ENCODE peak calls at places on chromosomes 3 and 15, in seven cellular contexts. One of them, this sample, is unnamed.

GRCh38 chr15:92930061-92930460 is 29.9 kb downstream of the CHD2 start:
- DNase-seq in GM23338: no peak
- DNase-seq in HepG2: no peak
- DNase-seq in SK-N-SH: no peak
- DNase-seq in A549: no peak
- DNase-seq in HCT116: no peak
- DNase-seq in HL-60: no peak
- DNase-seq in this sample: no peak

GRCh38 chr15:73872370-73872769 is 994 bp upstream of the TBC1D21 start:
- DNase-seq in GM23338: no peak
- DNase-seq in A549: no peak
- DNase-seq in HepG2: no peak
- DNase-seq in SK-N-SH: no peak
- DNase-seq in HCT116: no peak
- DNase-seq in HL-60: no peak
- DNase-seq in this sample: no peak

GRCh38 chr3:635393-635792 is 438.8 kb downstream of the CHL1 start:
- DNase-seq in GM23338: no peak
- DNase-seq in HL-60: no peak
- DNase-seq in A549: no peak
- DNase-seq in HepG2: no peak
- DNase-seq in SK-N-SH: no peak
- DNase-seq in HCT116: no peak
- DNase-seq in this sample: no peak

GRCh38 chr3:6736781-6737180 is 124.1 kb upstream of the GRM7 start:
- DNase-seq in HepG2: no peak
- DNase-seq in SK-N-SH: no peak
- DNase-seq in GM23338: no peak
- DNase-seq in HCT116: no peak
- DNase-seq in HL-60: no peak
- DNase-seq in A549: no peak
- DNase-seq in this sample: no peak

GRCh38 chr15:45372032-45372995 is 6.0 kb downstream of the GATM start:
- DNase-seq in GM23338: no peak
- DNase-seq in HL-60: no peak
- DNase-seq in HCT116: no peak
- DNase-seq in SK-N-SH: no peak
- DNase-seq in HepG2: no peak
- DNase-seq in A549: no peak
- DNase-seq in this sample: no peak

GRCh38 chr3:195899701-195900425 is 8.5 kb downstream of the TNK2 start:
- DNase-seq in GM23338: no peak
- DNase-seq in HepG2: no peak
- DNase-seq in HL-60: no peak
- DNase-seq in HCT116: no peak
- DNase-seq in SK-N-SH: peak; percentile 25
- DNase-seq in A549: no peak
- DNase-seq in this sample: no peak

GRCh38 chr3:62188547-62189375 is 184.6 kb downstream of the FEZF2 start:
- DNase-seq in SK-N-SH: peak; percentile 76
- DNase-seq in A549: peak; percentile 61
- DNase-seq in HCT116: peak; percentile 7
- DNase-seq in GM23338: peak; percentile 90
- DNase-seq in HepG2: peak; percentile 48
- DNase-seq in HL-60: peak; percentile 53
- DNase-seq in this sample: peak; percentile 33

GRCh38 chr3:127406309-127407025 is 118.6 kb upstream of the PRR20G start:
- DNase-seq in HepG2: peak; percentile 36
- DNase-seq in HL-60: peak; percentile 20
- DNase-seq in GM23338: peak; percentile 50
- DNase-seq in HCT116: peak; percentile 66
- DNase-seq in A549: peak; percentile 51
- DNase-seq in SK-N-SH: peak; percentile 41
- DNase-seq in this sample: no peak

GRCh38 chr3:17157713-17158112 is 273.0 kb downstream of the PLCL2 start:
- DNase-seq in GM23338: no peak
- DNase-seq in A549: peak; percentile 27
- DNase-seq in HepG2: no peak
- DNase-seq in HCT116: no peak
- DNase-seq in SK-N-SH: no peak
- DNase-seq in HL-60: no peak
- DNase-seq in this sample: peak; percentile 25

DNA sequence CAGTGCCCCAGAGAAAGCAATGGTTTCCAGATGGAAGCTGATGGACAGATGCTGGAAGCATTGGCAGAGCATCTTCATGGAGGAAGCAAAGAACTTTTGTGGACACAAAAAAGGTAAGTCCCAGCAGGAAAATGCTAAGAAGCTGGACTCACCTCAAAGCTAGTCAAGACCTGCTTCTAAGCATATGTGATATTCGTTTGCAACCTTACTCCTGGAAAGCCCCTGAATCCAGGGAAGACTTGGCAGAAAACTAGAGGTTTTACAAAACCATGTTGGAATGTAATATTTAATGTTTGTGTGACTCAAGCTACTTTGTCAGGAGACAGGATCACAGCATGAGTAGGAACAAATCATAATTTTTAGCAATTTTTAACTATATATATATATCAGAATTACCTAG is 288.2 kb downstream of the BCHE start:
- DNase-seq in A549: no peak
- DNase-seq in HL-60: no peak
- DNase-seq in HepG2: no peak
- DNase-seq in GM23338: no peak
- DNase-seq in SK-N-SH: no peak
- DNase-seq in HCT116: no peak
- DNase-seq in this sample: no peak
- TF ChIP-seq REST in A549: no peak
- TF ChIP-seq REST in HL-60: no peak
- TF ChIP-seq REST in HepG2: no peak
- TF ChIP-seq REST in GM23338: no peak
- TF ChIP-seq REST in SK-N-SH: no peak
- TF ChIP-seq REST in HCT116: no peak
- TF ChIP-seq REST in this sample: no peak

DNA sequence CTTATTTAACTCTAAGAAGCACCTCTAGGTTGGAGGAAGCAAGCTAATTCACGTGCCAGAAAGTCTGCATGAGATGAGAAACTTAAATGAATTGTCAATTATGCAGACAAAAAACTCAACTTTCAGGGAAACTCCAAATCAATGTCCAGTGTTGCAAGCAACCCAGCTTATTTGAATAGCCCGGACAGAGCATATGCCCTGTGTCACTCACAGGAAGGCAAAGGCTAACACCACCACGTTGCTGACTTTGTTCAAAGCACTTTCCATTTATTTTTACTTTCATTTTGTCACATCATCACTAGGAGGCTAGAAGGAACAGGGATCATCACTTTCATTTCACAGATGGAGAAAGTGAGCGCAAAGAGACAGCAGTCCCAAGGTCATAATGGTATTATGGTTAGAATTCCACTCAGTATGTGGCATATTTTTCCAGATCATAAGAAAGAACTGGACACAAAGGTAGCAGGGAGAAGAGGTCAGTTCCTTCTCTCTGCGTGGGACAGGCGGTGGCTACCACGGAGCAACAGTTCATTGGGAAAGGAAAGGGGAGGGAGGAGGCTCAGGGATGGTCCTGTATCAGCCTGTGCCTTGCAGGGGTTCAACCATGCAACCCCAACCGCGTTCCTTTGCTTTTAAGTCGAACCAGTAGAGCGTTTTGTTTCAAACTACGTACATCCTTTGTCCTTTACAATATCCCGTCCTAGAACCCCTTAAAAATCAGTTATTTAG is 1.2 kb downstream of the HEG1 start:
- DNase-seq in HepG2: peak; percentile 85
- DNase-seq in HCT116: no peak
- DNase-seq in A549: peak; percentile 26
- DNase-seq in HL-60: no peak
- DNase-seq in SK-N-SH: peak; percentile 61
- DNase-seq in GM23338: peak; percentile 52
- DNase-seq in this sample: no peak
- TF ChIP-seq REST in HepG2: no peak
- TF ChIP-seq REST in HCT116: no peak
- TF ChIP-seq REST in A549: no peak
- TF ChIP-seq REST in HL-60: no peak
- TF ChIP-seq REST in SK-N-SH: no peak
- TF ChIP-seq REST in GM23338: no peak
- TF ChIP-seq REST in this sample: no peak

GRCh38 chr3:78764634-78765033 is 1003.2 kb downstream of the ROBO1 start:
- DNase-seq in HepG2: no peak
- DNase-seq in GM23338: no peak
- DNase-seq in A549: no peak
- DNase-seq in HCT116: no peak
- DNase-seq in SK-N-SH: no peak
- DNase-seq in HL-60: no peak
- DNase-seq in this sample: no peak

GRCh38 chr3:78762121-78762520 is 1005.7 kb downstream of the ROBO1 start:
- DNase-seq in SK-N-SH: no peak
- DNase-seq in A549: no peak
- DNase-seq in HCT116: no peak
- DNase-seq in GM23338: no peak
- DNase-seq in HL-60: no peak
- DNase-seq in HepG2: no peak
- DNase-seq in this sample: no peak

DNA sequence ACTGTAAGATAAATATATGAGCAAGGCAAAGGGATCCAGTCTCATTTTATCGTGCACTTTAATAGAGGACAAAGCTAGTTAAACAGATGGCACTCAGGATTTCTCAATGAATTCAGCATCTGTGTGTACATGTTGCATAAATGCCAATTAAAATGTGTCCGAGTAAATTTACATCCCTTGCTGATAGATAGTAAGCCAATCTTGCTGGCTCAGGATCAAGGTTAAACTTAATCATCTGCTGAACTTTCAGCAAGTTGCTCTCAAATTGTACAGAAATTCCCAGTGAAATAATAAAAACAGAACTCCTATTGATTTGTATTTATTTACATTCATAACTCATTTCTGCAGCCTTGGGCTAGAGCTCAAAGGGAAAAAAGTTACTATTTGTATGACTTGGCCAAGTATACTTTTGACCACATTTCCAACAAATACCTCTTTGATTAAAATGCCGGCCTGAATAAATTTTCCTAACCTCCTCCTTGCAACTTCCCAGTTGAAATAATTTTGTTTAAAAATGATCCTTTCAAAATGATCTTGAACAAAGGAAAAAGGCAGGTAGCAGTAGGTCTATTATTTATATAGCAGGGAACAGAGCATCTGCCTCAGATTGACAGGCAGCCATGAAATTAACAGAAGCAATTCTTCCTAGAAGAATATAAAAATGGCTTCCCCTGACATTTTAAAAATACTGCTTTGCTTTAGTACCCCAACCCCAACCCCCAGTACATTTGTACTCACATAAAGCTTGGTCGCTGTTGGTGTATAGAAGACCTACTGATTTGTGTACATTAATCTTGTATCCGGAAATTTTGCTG is 1001.9 kb downstream of the ROBO1 start:
- DNase-seq in HL-60: no peak
- DNase-seq in HepG2: no peak
- DNase-seq in HCT116: no peak
- DNase-seq in GM23338: no peak
- DNase-seq in A549: no peak
- DNase-seq in SK-N-SH: no peak
- DNase-seq in this sample: no peak
- TF ChIP-seq REST in HL-60: no peak
- TF ChIP-seq REST in HepG2: no peak
- TF ChIP-seq REST in HCT116: no peak
- TF ChIP-seq REST in GM23338: no peak
- TF ChIP-seq REST in A549: no peak
- TF ChIP-seq REST in SK-N-SH: no peak
- TF ChIP-seq REST in this sample: no peak

GRCh38 chr3:119313461-119313860 is 19.3 kb downstream of the ARHGAP31 start:
- DNase-seq in GM23338: no peak
- DNase-seq in HL-60: no peak
- DNase-seq in HepG2: no peak
- DNase-seq in SK-N-SH: no peak
- DNase-seq in HCT116: no peak
- DNase-seq in A549: no peak
- DNase-seq in this sample: no peak

GRCh38 chr3:119309591-119309990 is 15.4 kb downstream of the ARHGAP31 start:
- DNase-seq in HL-60: no peak
- DNase-seq in A549: no peak
- DNase-seq in SK-N-SH: no peak
- DNase-seq in HepG2: no peak
- DNase-seq in HCT116: no peak
- DNase-seq in GM23338: no peak
- DNase-seq in this sample: no peak

GRCh38 chr3:119308355-119308754 is 14.2 kb downstream of the ARHGAP31 start:
- DNase-seq in SK-N-SH: no peak
- DNase-seq in GM23338: no peak
- DNase-seq in HL-60: no peak
- DNase-seq in HCT116: no peak
- DNase-seq in HepG2: no peak
- DNase-seq in A549: no peak
- DNase-seq in this sample: no peak

GRCh38 chr3:119311191-119311925 is 17.2 kb downstream of the ARHGAP31 start:
- DNase-seq in HepG2: no peak
- DNase-seq in A549: peak; percentile 23
- DNase-seq in GM23338: no peak
- DNase-seq in HL-60: no peak
- DNase-seq in HCT116: no peak
- DNase-seq in SK-N-SH: no peak
- DNase-seq in this sample: no peak

GRCh38 chr3:119310052-119310451 is 15.9 kb downstream of the ARHGAP31 start:
- DNase-seq in HepG2: no peak
- DNase-seq in HL-60: no peak
- DNase-seq in GM23338: peak; percentile 34
- DNase-seq in HCT116: no peak
- DNase-seq in A549: no peak
- DNase-seq in SK-N-SH: no peak
- DNase-seq in this sample: no peak
- TF ChIP-seq REST in HepG2: no peak
- TF ChIP-seq REST in HL-60: no peak
- TF ChIP-seq REST in GM23338: no peak
- TF ChIP-seq REST in HCT116: no peak
- TF ChIP-seq REST in A549: no peak
- TF ChIP-seq REST in SK-N-SH: peak; percentile 57
- TF ChIP-seq REST in this sample: no peak

DNA sequence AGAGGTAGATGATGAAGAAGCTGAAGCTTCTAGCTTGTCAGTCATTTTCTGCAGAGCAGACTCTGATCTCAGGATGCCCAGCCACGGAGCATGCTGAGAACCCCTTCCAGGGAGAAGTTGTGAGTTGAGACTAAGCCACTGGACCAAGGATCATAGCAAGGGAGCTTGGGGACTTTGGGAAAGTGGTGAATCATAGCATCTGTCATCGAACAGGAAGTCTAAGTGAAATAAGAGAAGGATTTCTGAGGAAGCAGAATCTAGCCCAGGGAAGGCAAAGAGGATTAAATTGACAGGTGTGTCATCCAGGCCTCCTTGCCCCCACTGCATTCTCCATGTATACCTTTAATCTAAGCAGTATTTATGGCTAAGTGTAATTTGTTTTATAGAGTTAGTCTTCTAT is 71.8 kb upstream of the TMEM108 start:
- DNase-seq in HepG2: no peak
- DNase-seq in HL-60: no peak
- DNase-seq in A549: no peak
- DNase-seq in HCT116: no peak
- DNase-seq in SK-N-SH: no peak
- DNase-seq in GM23338: no peak
- DNase-seq in this sample: no peak
- TF ChIP-seq REST in HepG2: no peak
- TF ChIP-seq REST in HL-60: no peak
- TF ChIP-seq REST in A549: no peak
- TF ChIP-seq REST in HCT116: no peak
- TF ChIP-seq REST in SK-N-SH: no peak
- TF ChIP-seq REST in GM23338: no peak
- TF ChIP-seq REST in this sample: no peak

GRCh38 chr3:184620101-184620798 is 58.7 kb downstream of the EPHB3 start:
- DNase-seq in HL-60: no peak
- DNase-seq in HCT116: no peak
- DNase-seq in GM23338: no peak
- DNase-seq in A549: peak; percentile 5
- DNase-seq in SK-N-SH: no peak
- DNase-seq in HepG2: no peak
- DNase-seq in this sample: peak; percentile 20
- TF ChIP-seq REST in HL-60: no peak
- TF ChIP-seq REST in HCT116: no peak
- TF ChIP-seq REST in GM23338: no peak
- TF ChIP-seq REST in A549: no peak
- TF ChIP-seq REST in SK-N-SH: no peak
- TF ChIP-seq REST in HepG2: no peak
- TF ChIP-seq REST in this sample: no peak

This sample was measured in Panc1.